ENCODE peak calls at places on chromosomes 3 and 15, in six cellular contexts. F is Daoy, B is neural progenitor cell, O is left colon, J is T follicular helper cell, R is progenitor cell of endocrine pancreas. E is an unnamed sample.

GRCh38 chr3:40574661-40575060 is 49.9 kb downstream of the ZNF621 start:
- DNase-seq in F (peak), B (peak), O (no peak), J (no peak), R (no peak), E (peak)

GRCh38 chr3:77606372-77606771 is 566.5 kb downstream of the ROBO2 start:
- DNase-seq in F (no peak), B (no peak), O (no peak), J (no peak), R (no peak), E (no peak)

GRCh38 chr3:161500057-161500836 is 3.6 kb downstream of the OTOL1 start:
- DNase-seq in F (no peak), B (no peak), O (no peak), J (no peak), R (no peak), E (no peak)

GRCh38 chr3:81743096-81744025 is 18.1 kb downstream of the GBE1 start:
- DNase-seq in F (peak), B (no peak), O (no peak), J (no peak), R (no peak), E (peak)

GRCh38 chr3:161443921-161444457 is 52.6 kb upstream of the OTOL1 start:
- DNase-seq in F (no peak), B (no peak), O (no peak), J (no peak), R (no peak), E (no peak)

GRCh38 chr3:120634539-120634938 is 38.4 kb downstream of the NDUFB4 start:
- DNase-seq in F (no peak), B (no peak), O (no peak), J (no peak), R (no peak), E (no peak)

GRCh38 chr3:36729204-36730056 is 34.9 kb downstream of the DCLK3 start:
- DNase-seq in F (peak), B (peak), O (no peak), J (no peak), R (no peak), E (peak)

GRCh38 chr15:26115229-26115943 is 252.3 kb upstream of the ATP10A start:
- DNase-seq in F (peak), B (peak), O (no peak), J (no peak), R (no peak), E (no peak)

GRCh38 chr15:52068004-52068403 is 44.6 kb downstream of the BCL2L10 start:
- DNase-seq in F (no peak), B (no peak), O (no peak), J (no peak), R (no peak), E (peak)

GRCh38 chr3:193350744-193351143 is 27.8 kb downstream of the ATP13A5 start:
- DNase-seq in F (no peak), B (no peak), O (no peak), J (no peak), R (no peak), E (no peak)